ENCODE peak calls at places on chromosomes 6 and 20, in nine cellular contexts. U, Q, Y, N, H, T, M, B and I are unnamed samples.

GRCh38 chr20:36097751-36098151 is 56.8 kb upstream of the EPB41L1 start:
- DNase-seq in Q (no peak), H (no peak), Y (no peak), U (peak), B (no peak), M (peak), N (peak), T (no peak), I (no peak)

GRCh38 chr6:32952817-32953739 is at the start of gene HLA-DMA:
- DNase-seq in U (peak), B (peak), N (peak), T (peak), H (peak), Q (peak), Y (peak), M (peak), I (peak)

GRCh38 chr20:21074605-21075336 is 31.4 kb downstream of the LINC00237 start:
- DNase-seq in M (no peak), T (no peak), B (peak), U (no peak), Y (no peak), H (no peak), N (no peak), Q (no peak), I (peak)

GRCh38 chr6:159969921-159970320 is 1.0 kb downstream of the IGF2R start:
- DNase-seq in H (no peak), Q (no peak), Y (peak), T (no peak), B (no peak), M (peak), U (peak), N (peak), I (no peak)

GRCh38 chr20:53954734-53955658 is 115.4 kb downstream of the BCAS1 start:
- DNase-seq in N (no peak), M (no peak), Y (no peak), U (no peak), H (no peak), B (no peak), Q (no peak), T (no peak), I (no peak)

GRCh38 chr6:16911088-16911487 is 149.8 kb upstream of the ATXN1 start:
- DNase-seq in M (no peak), H (no peak), T (no peak), B (no peak), Y (no peak), N (no peak), Q (no peak), U (no peak), I (no peak)

GRCh38 chr6:24078200-24078599 is 47.8 kb upstream of the NRSN1 start:
- DNase-seq in M (no peak), Y (peak), B (no peak), T (no peak), Q (no peak), U (no peak), H (no peak), N (no peak), I (no peak)

GRCh38 chr20:49431345-49431744 is 51.1 kb downstream of the KCNB1 start:
- DNase-seq in N (no peak), H (no peak), Y (no peak), T (no peak), B (no peak), M (no peak), Q (no peak), U (no peak), I (no peak)

GRCh38 chr6:19380287-19380686 is 456.9 kb upstream of the ID4 start:
- DNase-seq in N (no peak), U (no peak), T (peak), Y (no peak), Q (no peak), B (no peak), H (no peak), M (no peak), I (no peak)

GRCh38 chr6:35259946-35260626 is 551 bp downstream of the ZNF76 start:
- DNase-seq in Q (peak), Y (peak), N (peak), M (peak), T (no peak), H (peak), U (peak), B (peak), I (peak)

GRCh38 chr6:39848171-39848570 is 56.0 kb downstream of the DAAM2 start:
- DNase-seq in U (no peak), T (no peak), N (no peak), B (no peak), Y (no peak), M (no peak), Q (no peak), H (no peak), I (no peak)

GRCh38 chr6:159977242-159978214 is 8.6 kb downstream of the IGF2R start:
- DNase-seq in M (no peak), Y (peak), B (no peak), U (no peak), Q (no peak), N (no peak), H (no peak), T (peak), I (no peak)

GRCh38 chr6:6752129-6752528 is 163.6 kb downstream of the LY86 start:
- DNase-seq in Q (no peak), H (no peak), U (peak), M (no peak), N (no peak), T (no peak), Y (peak), B (no peak), I (no peak)